ENCODE peak calls at places on chromosomes 4 and X, in six cellular contexts. Q is HCT116, D is endothelial cell of umbilical vein, H is SK-N-SH, E is K562, L is GM12878. I is an unnamed sample.
A peak's percentile ranks its signal among the peaks of the same experiment; 100 is the strongest.

GRCh38 chr4:79295076-79295475 is 30.8 kb downstream of the NAA11 start:
- DNase-seq in Q (no peak), D (no peak), H (no peak), E (no peak), L (no peak), I (no peak)

GRCh38 chrX:129115935-129116334 is 407.4 kb downstream of the SMARCA1 start:
- DNase-seq in Q (no peak), D (no peak), H (no peak), E (no peak), L (no peak), I (no peak)

GRCh38 chr4:47528651-47529050 is 43.6 kb downstream of the ATP10D start:
- DNase-seq in Q (no peak), D (no peak), H (no peak), E (no peak), L (no peak), I (no peak)

GRCh38 chr4:41746440-41747229 is 1.9 kb downstream of the PHOX2B start:
- DNase-seq in Q (no peak), D (no peak), H (peak; percentile 41), E (no peak), L (no peak), I (peak; percentile 59)

GRCh38 chrX:73021361-73022092 is 18.8 kb downstream of the PABPC1L2B start:
- DNase-seq in Q (no peak), D (no peak), H (no peak), E (no peak), L (no peak), I (no peak)

GRCh38 chr4:7252510-7253340 is 60.4 kb downstream of the SORCS2 start:
- DNase-seq in Q (no peak), D (no peak), H (peak; percentile 63), E (peak; percentile 25), L (no peak), I (no peak)

GRCh38 chrX:50471390-50471789 is 765 bp upstream of the DGKK start:
- DNase-seq in Q (no peak), D (no peak), H (peak; percentile 27), E (no peak), L (no peak), I (peak; percentile 48)

GRCh38 chr4:168776382-168776781 is 233.7 kb downstream of the CBR4 start:
- DNase-seq in Q (no peak), D (no peak), H (no peak), E (no peak), L (no peak), I (no peak)

GRCh38 chrX:109274806-109275205 is 207.1 kb downstream of the GUCY2F start:
- DNase-seq in Q (no peak), D (no peak), H (no peak), E (no peak), L (no peak), I (no peak)

GRCh38 chrX:77622233-77622632 is 163.8 kb downstream of the ATRX start:
- DNase-seq in Q (no peak), D (no peak), H (no peak), E (no peak), L (no peak), I (peak; percentile 18)
- TF ChIP-seq POLR2AphosphoS5 in Q (no peak), D (no peak), H (no peak), E (no peak), L (no peak), I (no peak)

GRCh38 chr4:173536808-173537429 is 6.9 kb upstream of the HAND2 start:
- DNase-seq in Q (peak; percentile 16), D (no peak), H (peak; percentile 72), E (no peak), L (no peak), I (peak; percentile 95)

GRCh38 chr4:173537628-173538147 is 7.7 kb upstream of the HAND2 start:
- DNase-seq in Q (no peak), D (no peak), H (no peak), E (no peak), L (no peak), I (peak; percentile 54)

GRCh38 chr4:173534439-173534838 is 4.4 kb upstream of the HAND2 start:
- DNase-seq in Q (no peak), D (no peak), H (peak; percentile 59), E (no peak), L (no peak), I (peak; percentile 25)

GRCh38 chr4:173535165-173535737 is 5.2 kb upstream of the HAND2 start:
- DNase-seq in Q (no peak), D (no peak), H (no peak), E (no peak), L (no peak), I (no peak)

GRCh38 chr4:173535932-173536331 is 5.9 kb upstream of the HAND2 start:
- DNase-seq in Q (no peak), D (no peak), H (no peak), E (no peak), L (no peak), I (no peak)
- H3K4me2 ChIP-seq in Q (no peak overlapping the region), D (no peak overlapping the region), H (peak overlapping the region; percentile 90), E (no peak overlapping the region), L (no peak overlapping the region), I (no peak overlapping the region)

GRCh38 chrX:16082470-16083085 is 40.8 kb upstream of the GRPR start:
- DNase-seq in Q (no peak), D (no peak), H (no peak), E (no peak), L (no peak), I (peak; percentile 1)

GRCh38 chrX:16076834-16077233 is 46.5 kb upstream of the GRPR start:
- DNase-seq in Q (no peak), D (no peak), H (no peak), E (no peak), L (no peak), I (no peak)

GRCh38 chrX:16075087-16075486 is 48.3 kb upstream of the GRPR start:
- DNase-seq in Q (no peak), D (no peak), H (no peak), E (no peak), L (no peak), I (no peak)

GRCh38 chrX:16081357-16081756 is 42.0 kb upstream of the GRPR start:
- DNase-seq in Q (no peak), D (no peak), H (no peak), E (no peak), L (no peak), I (no peak)

GRCh38 chrX:16077811-16078210 is 45.6 kb upstream of the GRPR start:
- DNase-seq in Q (no peak), D (no peak), H (no peak), E (no peak), L (no peak), I (no peak)
- H2AFZ ChIP-seq in Q (no peak overlapping the region), D (no peak overlapping the region), H (no peak overlapping the region), E (no peak overlapping the region), L (no peak overlapping the region), I (peak overlapping the region; percentile 35)

DNA sequence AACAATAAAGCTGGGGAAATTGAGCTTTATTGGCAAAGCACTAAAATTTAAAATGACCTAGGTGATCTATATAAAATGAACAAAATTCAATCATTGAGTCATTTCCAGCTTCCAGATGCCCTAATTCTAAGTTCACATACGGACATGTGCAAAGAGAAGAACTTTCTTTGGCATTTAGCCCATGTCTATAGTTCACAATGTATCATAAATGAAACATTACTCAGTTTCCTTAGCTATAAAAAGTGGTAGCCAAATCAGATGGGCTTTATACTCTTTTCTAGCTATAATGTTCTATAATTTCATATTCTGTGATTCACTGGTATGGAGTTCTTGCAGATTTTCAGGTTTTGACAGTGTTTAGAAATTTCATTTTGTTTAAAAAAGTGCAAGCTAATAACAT is 327.4 kb downstream of the KCTD8 start:
- DNase-seq in Q (no peak), D (peak; percentile 78), H (no peak), E (no peak), L (no peak), I (no peak)
- TF ChIP-seq POLR2AphosphoS5 in Q (no peak), D (peak; percentile 14), H (no peak), E (no peak), L (no peak), I (no peak)

GRCh38 chr4:145213245-145213644 is 32.9 kb upstream of the OTUD4 start:
- DNase-seq in Q (no peak), D (no peak), H (no peak), E (no peak), L (no peak), I (no peak)

GRCh38 chr4:145216532-145216931 is 36.1 kb upstream of the OTUD4 start:
- DNase-seq in Q (peak; percentile 24), D (peak; percentile 64), H (peak; percentile 13), E (no peak), L (no peak), I (peak; percentile 33)

GRCh38 chr4:145217339-145217738 is 37.0 kb upstream of the OTUD4 start:
- DNase-seq in Q (no peak), D (peak; percentile 10), H (no peak), E (no peak), L (no peak), I (peak; percentile 49)

DNA sequence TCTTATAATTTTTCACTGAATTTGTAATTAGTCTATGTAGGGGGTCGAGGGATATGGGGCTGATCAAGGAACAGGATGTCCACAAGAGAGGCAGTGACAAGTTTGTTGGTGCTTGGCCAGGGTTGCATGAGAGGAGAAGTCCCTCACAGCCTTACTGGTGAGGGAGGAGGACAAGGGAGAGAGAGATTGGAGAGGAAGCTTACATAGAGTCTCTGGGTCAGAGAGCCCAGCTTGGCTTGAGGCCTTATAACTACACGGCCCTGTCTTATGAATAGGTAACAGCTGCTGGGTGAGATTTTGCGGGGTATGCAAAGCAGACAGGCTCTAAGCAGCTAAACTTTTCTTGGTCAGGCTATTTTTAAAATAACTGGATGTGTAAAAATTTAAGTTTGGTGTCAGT is 37.9 kb upstream of the OTUD4 start:
- DNase-seq in Q (no peak), D (no peak), H (no peak), E (no peak), L (peak; percentile 20), I (peak; percentile 34)
- H3K4me2 ChIP-seq in Q (no peak overlapping the region), D (no peak overlapping the region), H (no peak overlapping the region), E (no peak overlapping the region), L (peak overlapping the region; percentile 39), I (peak overlapping the region; percentile 15)

GRCh38 chrX:68060506-68061205 is 372.6 kb downstream of the OPHN1 start:
- DNase-seq in Q (no peak), D (peak; percentile 3), H (no peak), E (no peak), L (no peak), I (peak; percentile 31)

GRCh38 chrX:68061206-68061535 is 372.1 kb downstream of the OPHN1 start:
- DNase-seq in Q (no peak), D (peak; percentile 1), H (no peak), E (no peak), L (no peak), I (no peak)

DNA sequence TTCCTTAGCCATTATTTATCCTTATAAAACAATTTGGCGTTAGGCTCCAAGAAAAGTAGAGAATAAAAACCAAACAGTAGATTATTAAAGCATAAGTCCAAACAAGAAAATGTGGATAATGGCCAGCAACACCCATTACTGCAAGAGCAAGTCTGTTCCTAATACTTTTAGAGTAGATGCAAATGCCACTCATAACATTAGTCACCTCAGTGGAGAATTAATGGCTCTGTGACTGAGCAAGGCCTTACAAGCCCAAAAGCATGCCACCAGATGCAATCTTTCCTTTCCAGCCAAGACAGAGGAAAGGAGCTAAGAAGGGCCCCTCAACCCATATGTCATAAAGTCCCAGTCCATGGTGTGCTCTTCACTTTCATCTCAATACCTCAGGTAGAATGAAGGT is 373.8 kb downstream of the OPHN1 start:
- DNase-seq in Q (no peak), D (no peak), H (no peak), E (no peak), L (no peak), I (no peak)
- H2AFZ ChIP-seq in Q (no peak overlapping the region), D (no peak overlapping the region), H (no peak overlapping the region), E (no peak overlapping the region), L (no peak overlapping the region), I (no peak overlapping the region)

I was measured in GM23338.